ENCODE peak calls at places on chromosomes 5 and 9, in ten cellular contexts. X, G, B, E, K, P, U, D, C and M are unnamed samples.
A peak's percentile ranks its signal among the peaks of the same experiment; 100 is the strongest.

GRCh38 chr9:100427366-100428263 is 672 bp downstream of the MSANTD3 start:
- DNase-seq in D (peak; percentile 46), B (peak; percentile 66), U (peak; percentile 31), C (peak; percentile 65), X (peak; percentile 60), P (no peak), E (no peak), K (no peak), G (peak; percentile 60), M (no peak)

GRCh38 chr5:158951951-158952545 is 147.7 kb downstream of the EBF1 start:
- DNase-seq in G (no peak), C (no peak), E (no peak), B (no peak), K (no peak), D (no peak), X (no peak), U (no peak), P (no peak), M (peak; percentile 32)

GRCh38 chr9:14323969-14324366 is 10.0 kb upstream of the NFIB start:
- DNase-seq in B (no peak), C (no peak), K (no peak), P (no peak), E (no peak), X (no peak), D (no peak), U (no peak), G (no peak), M (no peak)

GRCh38 chr5:170286532-170286931 is 11.0 kb downstream of the LCP2 start:
- DNase-seq in B (no peak), C (no peak), P (no peak), G (no peak), E (no peak), X (no peak), D (no peak), K (no peak), U (no peak), M (peak; percentile 29)

GRCh38 chr5:107673106-107673367 is 2.3 kb upstream of the EFNA5 start:
- DNase-seq in E (no peak), C (no peak), P (no peak), D (no peak), B (no peak), G (no peak), U (no peak), K (no peak), X (no peak), M (no peak)

GRCh38 chr9:127920794-127921193 is 4.0 kb upstream of the ST6GALNAC4 start:
- DNase-seq in E (no peak), D (no peak), K (no peak), B (no peak), U (no peak), P (no peak), G (no peak), X (no peak), C (no peak), M (no peak)

GRCh38 chr5:39521945-39522590 is 97.3 kb upstream of the DAB2 start:
- DNase-seq in D (no peak), P (no peak), G (no peak), C (no peak), E (no peak), U (no peak), B (no peak), X (no peak), K (no peak), M (no peak)

GRCh38 chr5:178118345-178118744 is 5.0 kb downstream of the N4BP3 start:
- DNase-seq in K (no peak), G (no peak), E (no peak), X (no peak), U (no peak), D (no peak), C (no peak), P (no peak), B (no peak), M (peak; percentile 27)

GRCh38 chr5:115179068-115179958 is 9.6 kb upstream of the TRIM36 start:
- DNase-seq in K (no peak), C (peak; percentile 29), G (peak; percentile 24), X (no peak), D (no peak), E (no peak), P (no peak), U (no peak), B (peak; percentile 54), M (peak; percentile 81)

GRCh38 chr9:20783057-20784038 is 99.3 kb downstream of the FOCAD start:
- DNase-seq in C (no peak), D (no peak), X (no peak), P (no peak), B (no peak), E (no peak), U (no peak), G (no peak), K (no peak), M (no peak)

GRCh38 chr5:151042453-151043093 is 22.2 kb downstream of the GPX3 start:
- DNase-seq in P (no peak), D (no peak), C (no peak), G (no peak), U (no peak), X (no peak), K (no peak), B (no peak), E (no peak), M (no peak)

GRCh38 chr5:171600736-171601265 is 181.4 kb downstream of the FGF18 start:
- DNase-seq in D (no peak), B (no peak), X (peak; percentile 23), K (no peak), E (no peak), C (no peak), U (no peak), P (no peak), G (peak; percentile 46), M (no peak)

GRCh38 chr5:58012103-58012502 is 447.8 kb downstream of the PLK2 start:
- DNase-seq in K (no peak), U (no peak), P (no peak), X (peak; percentile 36), G (no peak), C (no peak), B (no peak), E (no peak), D (peak; percentile 4), M (no peak)

GRCh38 chr9:36946653-36947052 is 87.4 kb downstream of the PAX5 start:
- DNase-seq in E (peak; percentile 34), K (no peak), P (no peak), U (no peak), C (no peak), D (no peak), B (no peak), X (no peak), G (no peak), M (no peak)

GRCh38 chr5:173581408-173582197 is 34.8 kb downstream of the BOD1 start:
- DNase-seq in B (peak; percentile 93), P (peak; percentile 22), U (peak; percentile 23), G (peak; percentile 28), D (no peak), C (no peak), K (no peak), E (no peak), X (no peak), M (peak; percentile 89)

GRCh38 chr5:84322646-84323045 is 62.0 kb downstream of the EDIL3 start:
- DNase-seq in G (no peak), K (no peak), P (no peak), B (no peak), C (no peak), D (no peak), E (no peak), X (no peak), U (no peak), M (no peak)

GRCh38 chr5:91150189-91150588 is 232.9 kb downstream of the ARRDC3 start:
- DNase-seq in K (no peak), P (no peak), G (no peak), C (no peak), X (no peak), B (no peak), U (no peak), E (no peak), D (no peak), M (no peak)